ENCODE peak calls at places on chromosomes 4 and X, in nine cellular contexts. K, D, X, Q, I, P, F, T and S are unnamed samples.

GRCh38 chrX:107646736-107647135 is 18.4 kb downstream of the PRPS1 start:
- DNase-seq in K (no peak), D (peak), X (no peak), Q (no peak), I (no peak), P (no peak), F (no peak), T (no peak), S (no peak)

GRCh38 chr4:13262816-13263215 is 221.3 kb downstream of the RAB28 start:
- DNase-seq in K (no peak), D (no peak), X (no peak), Q (no peak), I (no peak), P (no peak), F (no peak), T (no peak), S (no peak)

GRCh38 chrX:44871114-44871645 is 1.8 kb upstream of the KDM6A start:
- DNase-seq in K (no peak), D (no peak), X (no peak), Q (no peak), I (no peak), P (no peak), F (no peak), T (no peak), S (no peak)

GRCh38 chr4:165461176-165461835 is 82.5 kb downstream of the CPE start:
- DNase-seq in K (peak), D (no peak), X (no peak), Q (no peak), I (no peak), P (no peak), F (no peak), T (no peak), S (no peak)

GRCh38 chrX:149527705-149528104 is 13.1 kb upstream of the EOLA1 start:
- DNase-seq in K (peak), D (peak), X (peak), Q (no peak), I (no peak), P (peak), F (no peak), T (no peak), S (no peak)

GRCh38 chr4:125169192-125169591 is 145.6 kb upstream of the FAT4 start:
- DNase-seq in K (no peak), D (no peak), X (no peak), Q (no peak), I (no peak), P (no peak), F (no peak), T (no peak), S (no peak)

GRCh38 chrX:65644621-65645287 is 22.7 kb upstream of the MSN start:
- DNase-seq in K (peak), D (peak), X (peak), Q (peak), I (no peak), P (peak), F (peak), T (peak), S (no peak)

GRCh38 chrX:133045986-133046385 is 50.9 kb downstream of the USP26 start:
- DNase-seq in K (peak), D (peak), X (no peak), Q (no peak), I (no peak), P (no peak), F (no peak), T (no peak), S (no peak)

GRCh38 chrX:82711432-82711831 is 796.7 kb upstream of the POU3F4 start:
- DNase-seq in K (no peak), D (no peak), X (no peak), Q (no peak), I (no peak), P (no peak), F (no peak), T (no peak), S (peak)

GRCh38 chr4:159487284-159487747 is 384.4 kb downstream of the RAPGEF2 start:
- DNase-seq in K (peak), D (peak), X (peak), Q (peak), I (peak), P (peak), F (no peak), T (no peak), S (peak)

GRCh38 chrX:13432776-13433605 is 113.1 kb upstream of the ATXN3L start:
- DNase-seq in K (peak), D (no peak), X (no peak), Q (no peak), I (no peak), P (no peak), F (no peak), T (no peak), S (no peak)

GRCh38 chr4:98006814-98007412 is 136.4 kb downstream of the STPG2 start:
- DNase-seq in K (no peak), D (no peak), X (no peak), Q (no peak), I (no peak), P (no peak), F (no peak), T (no peak), S (no peak)

GRCh38 chr4:115119804-115120352 is 6.5 kb upstream of the NDST4 start:
- DNase-seq in K (no peak), D (peak), X (no peak), Q (no peak), I (no peak), P (no peak), F (no peak), T (no peak), S (no peak)

GRCh38 chrX:45849261-45849660 is 648.6 kb upstream of the DIPK2B start:
- DNase-seq in K (peak), D (peak), X (peak), Q (no peak), I (no peak), P (peak), F (no peak), T (no peak), S (no peak)

GRCh38 chrX:38117485-38117884 is 103.2 kb downstream of the SRPX start:
- DNase-seq in K (no peak), D (no peak), X (no peak), Q (no peak), I (no peak), P (peak), F (no peak), T (no peak), S (no peak)

GRCh38 chr4:19038231-19038630 is 1016.7 kb upstream of the LCORL start:
- DNase-seq in K (no peak), D (no peak), X (no peak), Q (no peak), I (no peak), P (no peak), F (no peak), T (no peak), S (no peak)

GRCh38 chr4:186724861-186725419 is 1.3 kb upstream of the FAT1 start:
- DNase-seq in K (peak), D (no peak), X (no peak), Q (no peak), I (no peak), P (peak), F (no peak), T (no peak), S (peak)

GRCh38 chrX:48826876-48827653 is 752 bp downstream of the ERAS start:
- DNase-seq in K (no peak), D (no peak), X (peak), Q (peak), I (peak), P (no peak), F (no peak), T (no peak), S (no peak)

GRCh38 chr4:87390931-87391782 is at the start of gene HSD17B11:
- DNase-seq in K (peak), D (peak), X (peak), Q (peak), I (peak), P (peak), F (peak), T (peak), S (peak)
- TF ChIP-seq CTCF in K (peak), D (no peak), X (peak), Q (peak), I (no peak), P (no peak), F (peak), T (no peak), S (peak)

GRCh38 chr4:75025432-75025831 is 92.5 kb downstream of the PARM1 start:
- DNase-seq in K (no peak), D (no peak), X (no peak), Q (no peak), I (no peak), P (no peak), F (no peak), T (no peak), S (no peak)
- TF ChIP-seq CTCF in K (no peak), D (no peak), X (no peak), Q (no peak), I (no peak), P (no peak), F (no peak), T (no peak), S (no peak)

GRCh38 chr4:24033626-24034025 is 143.8 kb upstream of the PPARGC1A start:
- DNase-seq in K (no peak), D (no peak), X (no peak), Q (no peak), I (no peak), P (no peak), F (no peak), T (no peak), S (no peak)

DNA sequence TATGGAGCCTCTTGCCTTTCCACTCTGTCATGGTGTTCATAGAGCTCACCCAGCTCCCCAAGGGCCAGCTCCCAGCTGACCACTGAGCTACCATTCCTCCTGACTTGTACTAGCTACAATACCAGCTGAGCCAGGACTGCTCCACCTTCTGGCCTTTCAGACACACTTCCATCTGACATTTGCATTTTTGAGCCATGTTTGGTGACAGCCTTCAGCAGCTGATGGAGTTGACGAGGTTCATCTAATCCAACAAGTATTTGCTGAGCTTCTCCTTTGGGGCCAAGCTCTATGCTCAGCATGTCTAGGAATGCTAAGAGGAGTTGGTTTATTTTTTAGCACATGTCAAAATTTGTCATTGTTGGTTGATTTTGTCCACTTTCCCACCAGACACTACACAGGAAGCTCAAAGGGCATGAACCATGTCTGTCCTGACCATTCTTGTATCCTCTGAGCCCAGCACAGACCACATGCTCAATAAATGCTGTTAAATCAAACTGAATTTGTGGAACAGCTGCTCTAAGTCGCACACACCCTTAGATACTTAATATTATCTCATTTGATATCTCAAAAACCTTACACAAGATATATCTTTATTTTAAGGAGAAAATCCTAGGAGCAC is 142.6 kb upstream of the PPARGC1A start:
- DNase-seq in K (no peak), D (peak), X (peak), Q (no peak), I (peak), P (no peak), F (no peak), T (no peak), S (no peak)
- TF ChIP-seq CTCF in K (peak), D (peak), X (peak), Q (peak), I (no peak), P (no peak), F (peak), T (no peak), S (peak)

GRCh38 chr4:26860157-26860921 is at the start of gene STIM2:
- DNase-seq in K (peak), D (peak), X (peak), Q (peak), I (peak), P (peak), F (peak), T (peak), S (peak)
- TF ChIP-seq CTCF in K (peak), D (peak), X (peak), Q (peak), I (no peak), P (no peak), F (peak), T (peak), S (peak)

GRCh38 chr4:3307891-3308575 is 15.2 kb downstream of the RGS12 start:
- DNase-seq in K (no peak), D (no peak), X (no peak), Q (no peak), I (no peak), P (no peak), F (peak), T (peak), S (no peak)
- TF ChIP-seq CTCF in K (no peak), D (no peak), X (no peak), Q (no peak), I (no peak), P (no peak), F (no peak), T (no peak), S (no peak)

DNA sequence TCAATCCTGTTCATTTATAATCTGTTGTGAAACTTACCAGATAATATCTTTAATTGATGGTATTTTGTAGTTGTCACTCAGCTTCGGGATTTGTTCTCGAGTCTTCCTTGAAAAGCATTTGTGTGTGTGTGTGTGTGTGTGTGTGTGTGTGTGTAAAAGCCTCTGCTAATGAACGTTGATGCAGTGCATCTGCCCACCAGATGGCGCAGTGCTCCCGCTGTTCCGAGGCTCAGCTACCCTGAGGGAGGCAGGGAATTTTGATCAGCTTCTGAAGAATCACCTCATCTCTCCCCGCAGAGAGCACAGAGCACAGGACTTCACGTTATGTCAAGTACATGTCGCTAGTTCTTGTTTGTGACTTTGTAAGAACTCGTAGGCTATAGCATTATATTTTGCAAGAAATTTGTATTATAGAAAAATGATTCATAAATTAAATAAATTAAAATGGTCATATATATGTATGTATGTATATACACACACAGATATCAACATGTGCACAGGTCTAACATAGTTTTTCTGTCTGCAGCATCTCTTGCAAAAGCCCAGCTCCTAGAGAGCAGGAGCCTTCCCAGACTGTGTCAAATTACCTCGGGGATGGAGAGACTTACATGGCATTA is 316.7 kb upstream of the IGFBP7 start:
- DNase-seq in K (peak), D (peak), X (peak), Q (peak), I (peak), P (peak), F (no peak), T (no peak), S (peak)
- TF ChIP-seq CTCF in K (peak), D (peak), X (peak), Q (peak), I (no peak), P (peak), F (peak), T (no peak), S (peak)

DNA sequence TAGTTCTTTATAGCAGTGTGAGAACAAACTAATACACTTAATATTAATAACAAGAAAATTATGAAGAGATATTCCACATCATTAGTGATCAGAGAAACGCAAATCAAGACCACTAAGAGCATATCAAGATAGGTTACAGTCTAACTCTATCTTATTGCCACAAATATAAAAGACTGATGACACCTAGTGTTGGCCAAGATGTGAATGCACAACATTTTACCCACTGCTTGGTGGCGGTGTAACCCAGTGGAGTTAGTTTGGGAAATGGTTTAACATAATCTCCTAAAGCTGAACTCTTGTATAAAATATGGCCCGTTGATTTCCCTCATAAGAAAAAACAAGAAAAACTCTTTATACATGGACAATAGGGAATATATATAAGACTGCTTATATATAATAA is 92.4 kb downstream of the SLITRK2 start:
- DNase-seq in K (no peak), D (no peak), X (no peak), Q (no peak), I (no peak), P (no peak), F (no peak), T (no peak), S (no peak)
- TF ChIP-seq CTCF in K (no peak), D (no peak), X (no peak), Q (peak), I (no peak), P (no peak), F (no peak), T (no peak), S (peak)